ENCODE peak calls at places on chromosomes 3 and 15, in four cellular contexts. One of them, this sample, is unnamed.
A peak's percentile ranks its signal among the peaks of the same experiment; 100 is the strongest.

GRCh38 chr3:73332558-73332957 is 271.1 kb downstream of the EBLN2 start:
- DNase-seq in lung: no peak
- DNase-seq in uterus: no peak
- DNase-seq in heart left ventricle: no peak
- DNase-seq in this sample: no peak

GRCh38 chr3:66542153-66542552 is 41.3 kb upstream of the LRIG1 start:
- DNase-seq in lung: no peak
- DNase-seq in uterus: no peak
- DNase-seq in heart left ventricle: no peak
- DNase-seq in this sample: no peak

GRCh38 chr15:73752817-73753214 is 335 bp downstream of the INSYN1 start:
- DNase-seq in lung: no peak
- DNase-seq in uterus: no peak
- DNase-seq in heart left ventricle: no peak
- DNase-seq in this sample: no peak

GRCh38 chr15:40847225-40847961 is 3.5 kb downstream of the SPINT1 start:
- DNase-seq in lung: peak; percentile 84
- DNase-seq in uterus: no peak
- DNase-seq in heart left ventricle: peak; percentile 58
- DNase-seq in this sample: no peak

GRCh38 chr3:113912551-113913246 is 35.1 kb upstream of the ZDHHC23 start:
- DNase-seq in lung: no peak
- DNase-seq in uterus: peak; percentile 24
- DNase-seq in heart left ventricle: no peak
- DNase-seq in this sample: no peak

GRCh38 chr3:143567823-143568222 is 280.4 kb downstream of the SLC9A9 start:
- DNase-seq in lung: no peak
- DNase-seq in uterus: no peak
- DNase-seq in heart left ventricle: no peak
- DNase-seq in this sample: no peak

GRCh38 chr3:191342391-191342790 is 12.1 kb upstream of the UTS2B start:
- DNase-seq in lung: no peak
- DNase-seq in uterus: no peak
- DNase-seq in heart left ventricle: no peak
- DNase-seq in this sample: no peak

GRCh38 chr3:36876181-36876936 is 68.5 kb downstream of the TRANK1 start:
- DNase-seq in lung: no peak
- DNase-seq in uterus: no peak
- DNase-seq in heart left ventricle: no peak
- DNase-seq in this sample: no peak

GRCh38 chr15:70318594-70318993 is 220.9 kb upstream of the TLE3 start:
- DNase-seq in lung: no peak
- DNase-seq in uterus: peak; percentile 41
- DNase-seq in heart left ventricle: no peak
- DNase-seq in this sample: no peak

GRCh38 chr15:29773816-29774215 is 48.5 kb downstream of the TJP1 start:
- DNase-seq in lung: no peak
- DNase-seq in uterus: no peak
- DNase-seq in heart left ventricle: no peak
- DNase-seq in this sample: no peak

GRCh38 chr15:25208735-25209134 is 230.1 kb downstream of the UBE3A start:
- DNase-seq in lung: no peak
- DNase-seq in uterus: no peak
- DNase-seq in heart left ventricle: no peak
- DNase-seq in this sample: no peak

GRCh38 chr3:1967525-1967924 is 131.1 kb upstream of the CNTN4 start:
- DNase-seq in lung: no peak
- DNase-seq in uterus: no peak
- DNase-seq in heart left ventricle: no peak
- DNase-seq in this sample: no peak

GRCh38 chr3:183275418-183275817 is 22.4 kb downstream of the B3GNT5 start:
- DNase-seq in lung: no peak
- DNase-seq in uterus: no peak
- DNase-seq in heart left ventricle: no peak
- DNase-seq in this sample: no peak

GRCh38 chr3:98733055-98733777 is 29.9 kb upstream of the ST3GAL6 start:
- DNase-seq in lung: peak; percentile 29
- DNase-seq in uterus: peak; percentile 18
- DNase-seq in heart left ventricle: peak; percentile 54
- DNase-seq in this sample: no peak

GRCh38 chr15:91865486-91865885 is 12.0 kb downstream of the SLCO3A1 start:
- DNase-seq in lung: no peak
- DNase-seq in uterus: no peak
- DNase-seq in heart left ventricle: no peak
- DNase-seq in this sample: no peak
- H3K4me1 ChIP-seq in lung: peaks cover 23% of the 10 kb centered on the region
- H3K4me1 ChIP-seq in uterus: peaks cover 5% of the 10 kb centered on the region
- H3K4me1 ChIP-seq in heart left ventricle: peaks cover 60% of the 10 kb centered on the region
- H3K4me1 ChIP-seq in this sample: peaks cover 76% of the 10 kb centered on the region

GRCh38 chr15:45637552-45638033 is 2.8 kb downstream of the SQOR start:
- DNase-seq in lung: peak; percentile 64
- DNase-seq in uterus: peak; percentile 57
- DNase-seq in heart left ventricle: peak; percentile 45
- DNase-seq in this sample: no peak
- H3K27me3 ChIP-seq in lung: no peaks in the 10 kb centered on the region
- H3K27me3 ChIP-seq in uterus: no peaks in the 10 kb centered on the region
- H3K27me3 ChIP-seq in heart left ventricle: no peaks in the 10 kb centered on the region
- H3K27me3 ChIP-seq in this sample: no peaks in the 10 kb centered on the region

DNA sequence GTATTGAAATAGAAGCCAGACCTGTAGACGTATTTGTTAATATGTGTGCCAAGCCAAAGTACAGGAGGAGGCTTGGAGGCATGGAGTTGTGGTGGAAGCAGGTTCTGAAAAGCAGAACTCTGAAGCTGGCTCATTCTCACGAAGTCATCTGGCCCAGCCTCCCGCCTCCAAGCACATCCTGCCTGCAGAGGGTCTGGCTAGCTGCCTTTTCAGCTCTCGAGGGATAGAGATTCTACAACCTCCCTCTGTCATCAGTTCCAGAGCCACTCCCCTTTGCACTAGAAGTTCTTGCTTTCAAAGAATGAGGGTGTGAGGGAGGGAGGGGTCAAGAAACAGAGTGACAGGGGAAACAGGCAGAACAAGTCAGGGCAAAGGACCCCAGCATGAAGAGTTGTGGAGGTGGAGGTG is 95.2 kb downstream of the SLC49A4 start:
- DNase-seq in lung: peak; percentile 37
- DNase-seq in uterus: peak; percentile 28
- DNase-seq in heart left ventricle: peak; percentile 81
- DNase-seq in this sample: no peak
- TF ChIP-seq CTCF in lung: no peak
- TF ChIP-seq CTCF in uterus: no peak
- TF ChIP-seq CTCF in heart left ventricle: no peak
- TF ChIP-seq CTCF in this sample: no peak

DNA sequence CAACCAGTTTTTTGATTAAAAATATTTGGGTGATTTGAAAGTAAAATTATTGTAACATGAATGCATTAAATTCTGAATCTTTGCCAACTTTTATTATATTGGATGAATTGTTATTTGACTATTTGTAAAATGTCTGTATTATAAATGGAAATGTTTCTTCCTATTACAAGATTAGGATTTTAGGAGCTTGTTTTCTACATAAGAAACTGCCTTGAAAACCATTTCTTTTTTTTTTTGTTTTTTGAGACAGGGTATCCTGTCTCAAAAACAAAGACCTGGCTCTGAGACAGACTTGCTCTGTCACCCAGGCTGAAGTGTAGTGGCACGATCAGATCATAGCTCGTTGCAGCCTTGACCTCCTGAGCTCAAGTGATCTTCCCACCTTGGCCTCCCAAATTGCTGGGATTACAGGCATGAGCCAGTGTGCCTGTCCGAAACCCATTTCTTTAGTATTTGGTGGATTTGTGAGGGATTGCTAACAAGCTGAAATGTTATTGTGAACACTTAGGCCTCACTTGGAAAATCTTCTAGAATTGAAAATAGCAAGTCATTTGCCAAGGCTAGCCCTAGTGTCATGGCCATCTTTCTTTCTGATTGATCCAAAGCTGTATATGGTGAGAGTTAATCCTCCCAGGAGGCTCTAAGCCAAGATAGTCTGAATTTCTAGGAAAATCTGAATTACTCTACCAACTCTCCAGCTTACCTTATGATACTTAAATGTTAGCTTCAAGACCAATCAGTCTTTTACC is 100.3 kb downstream of the FNDC3B start:
- DNase-seq in lung: no peak
- DNase-seq in uterus: no peak
- DNase-seq in heart left ventricle: no peak
- DNase-seq in this sample: no peak
- H3K4me1 ChIP-seq in lung: peaks cover 21% of the 10 kb centered on the region
- H3K4me1 ChIP-seq in uterus: peaks cover 29% of the 10 kb centered on the region
- H3K4me1 ChIP-seq in heart left ventricle: peaks cover 60% of the 10 kb centered on the region
- H3K4me1 ChIP-seq in this sample: peaks cover 81% of the 10 kb centered on the region

GRCh38 chr15:75925440-75925839 is 21.8 kb downstream of the FBXO22 start:
- DNase-seq in lung: no peak
- DNase-seq in uterus: no peak
- DNase-seq in heart left ventricle: no peak
- DNase-seq in this sample: no peak
- H3K27me3 ChIP-seq in lung: no peaks in the 10 kb centered on the region
- H3K27me3 ChIP-seq in uterus: no peaks in the 10 kb centered on the region
- H3K27me3 ChIP-seq in heart left ventricle: no peaks in the 10 kb centered on the region
- H3K27me3 ChIP-seq in this sample: no peaks in the 10 kb centered on the region

DNA sequence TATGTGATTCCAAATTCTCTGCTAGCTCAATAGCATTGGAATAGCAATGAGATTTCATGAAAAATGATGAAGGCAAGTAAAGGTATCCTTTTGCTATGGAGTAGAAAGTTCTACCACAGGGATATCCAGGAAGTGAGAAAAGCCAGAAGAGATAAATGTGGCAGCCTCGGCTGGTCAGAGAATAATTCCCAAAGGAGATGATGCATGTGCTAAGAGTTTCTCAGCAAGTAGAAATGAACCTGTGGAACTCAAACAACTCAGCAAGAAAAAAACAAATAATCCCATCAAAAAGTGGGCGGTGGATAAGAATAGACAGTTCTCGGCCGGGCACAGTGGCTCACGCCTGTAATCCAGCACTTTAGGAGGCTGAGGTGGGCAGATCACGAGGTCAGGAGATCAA is 38.2 kb downstream of the ALS2CL start:
- DNase-seq in lung: no peak
- DNase-seq in uterus: no peak
- DNase-seq in heart left ventricle: no peak
- DNase-seq in this sample: no peak
- TF ChIP-seq CTCF in lung: no peak
- TF ChIP-seq CTCF in uterus: no peak
- TF ChIP-seq CTCF in heart left ventricle: no peak
- TF ChIP-seq CTCF in this sample: no peak

GRCh38 chr3:152317956-152318355 is 49.2 kb downstream of the MBNL1 start:
- DNase-seq in lung: no peak
- DNase-seq in uterus: no peak
- DNase-seq in heart left ventricle: no peak
- DNase-seq in this sample: no peak
- H3K4me1 ChIP-seq in lung: peaks cover 1% of the 10 kb centered on the region
- H3K4me1 ChIP-seq in uterus: peaks cover 18% of the 10 kb centered on the region
- H3K4me1 ChIP-seq in heart left ventricle: peaks cover 56% of the 10 kb centered on the region
- H3K4me1 ChIP-seq in this sample: peaks cover 76% of the 10 kb centered on the region